ENCODE peak calls at places on chromosomes 13 and 19, in nine cellular contexts. L is stimulated activated CD4-positive, alpha-beta T cell treated with anti-CD3 and anti-CD28 coated beads, Interleukin-1b, Interleukin-23, amount 100 ng/mL, for 1 hour; F is DMS79 treated with DMSO at 0.1 percent for 48 hours; O is pancreas; W is NCI-H1417; Q is tibial nerve; I is neural crest cell; K is osteocyte; Y is Ammon's horn. Z is an unnamed sample.

GRCh38 chr19:54462072-54462712 is 1.4 kb downstream of the LENG9 start:
- DNase-seq in W (no peak), K (no peak), I (no peak), F (no peak), O (no peak), Q (no peak), L (no peak), Y (no peak), Z (peak)

GRCh38 chr13:72774019-72774418 is 7.7 kb downstream of the DIS3 start:
- DNase-seq in K (no peak), Q (no peak), L (no peak), O (no peak), I (no peak), F (no peak), Y (no peak), W (no peak), Z (no peak)

GRCh38 chr13:100363351-100363750 is 225.2 kb downstream of the GGACT start:
- DNase-seq in L (no peak), I (no peak), K (no peak), Q (no peak), W (no peak), Y (no peak), F (no peak), O (no peak), Z (peak)

GRCh38 chr13:98466634-98467236 is 110.2 kb downstream of the STK24 start:
- DNase-seq in F (no peak), O (no peak), K (no peak), Q (peak), L (peak), I (peak), W (peak), Y (no peak), Z (peak)

GRCh38 chr13:51659276-51660127 is 75.2 kb downstream of the WDFY2 start:
- DNase-seq in O (no peak), K (no peak), I (no peak), F (no peak), Q (no peak), L (no peak), Y (no peak), W (no peak), Z (no peak)

GRCh38 chr13:112188298-112188610 is 121.3 kb downstream of the SOX1 start:
- DNase-seq in W (no peak), Y (no peak), O (no peak), L (no peak), Q (no peak), K (no peak), F (no peak), I (no peak), Z (no peak)

GRCh38 chr13:105612541-105612940 is 922.9 kb downstream of the EFNB2 start:
- DNase-seq in Y (no peak), L (no peak), I (no peak), W (no peak), F (no peak), K (no peak), O (no peak), Q (no peak), Z (no peak)

GRCh38 chr13:77047649-77048343 is 20.8 kb upstream of the FBXL3 start:
- DNase-seq in I (no peak), O (no peak), F (no peak), L (no peak), W (no peak), K (no peak), Q (no peak), Y (no peak), Z (no peak)

GRCh38 chr19:13797870-13798269 is 2.6 kb downstream of the ZSWIM4 start:
- DNase-seq in K (no peak), I (no peak), Y (no peak), Q (no peak), F (no peak), W (no peak), O (no peak), L (no peak), Z (no peak)

GRCh38 chr19:17953316-17953801 is 13.5 kb upstream of the KCNN1 start:
- DNase-seq in O (no peak), Q (no peak), W (no peak), I (no peak), Y (no peak), F (no peak), L (no peak), K (no peak), Z (no peak)

GRCh38 chr13:38688674-38689073 is 1.8 kb downstream of the FREM2 start:
- DNase-seq in F (no peak), K (no peak), Y (no peak), L (no peak), W (no peak), O (no peak), Q (no peak), I (no peak), Z (no peak)

GRCh38 chr13:40552895-40553294 is 113.5 kb downstream of the FOXO1 start:
- DNase-seq in Y (no peak), I (no peak), Q (no peak), O (no peak), F (no peak), K (no peak), W (no peak), L (no peak), Z (no peak)

GRCh38 chr19:15532779-15533521 is 24.6 kb downstream of the CYP4F22 start:
- DNase-seq in O (no peak), F (no peak), Y (no peak), I (no peak), L (no peak), Q (no peak), W (no peak), K (no peak), Z (no peak)

GRCh38 chr19:6794817-6795431 is 22.4 kb downstream of the VAV1 start:
- DNase-seq in W (no peak), K (no peak), F (no peak), Y (no peak), L (no peak), Q (no peak), O (no peak), I (no peak), Z (no peak)

GRCh38 chr13:25215253-25215575 is 43.1 kb upstream of the AMER2 start:
- DNase-seq in L (no peak), F (no peak), K (no peak), O (no peak), Q (no peak), Y (no peak), W (no peak), I (no peak), Z (no peak)

GRCh38 chr13:114049026-114049425 is 75.2 kb upstream of the C13orf46 start:
- DNase-seq in L (peak), Q (no peak), I (no peak), K (no peak), W (no peak), F (no peak), O (no peak), Y (no peak), Z (no peak)

GRCh38 chr19:19094513-19094912 is 30.7 kb downstream of the SLC25A42 start:
- DNase-seq in O (no peak), Y (no peak), F (no peak), W (no peak), K (no peak), L (no peak), Q (no peak), I (no peak), Z (no peak)

GRCh38 chr13:49421391-49421790 is 22.5 kb downstream of the CAB39L start:
- DNase-seq in I (no peak), Y (no peak), F (no peak), Q (no peak), K (no peak), W (no peak), L (no peak), O (no peak), Z (peak)

GRCh38 chr13:111963031-111963430 is 103.9 kb upstream of the SOX1 start:
- DNase-seq in Q (no peak), F (no peak), L (no peak), W (no peak), O (no peak), I (no peak), K (no peak), Y (no peak), Z (no peak)

GRCh38 chr13:49441846-49442245 is 2.0 kb downstream of the CAB39L start:
- DNase-seq in W (no peak), L (no peak), O (no peak), I (no peak), K (no peak), F (no peak), Y (no peak), Q (no peak), Z (peak)

GRCh38 chr13:74134777-74135305 is 637 bp upstream of the KLF12 start:
- DNase-seq in O (peak), F (peak), L (peak), Y (no peak), K (peak), W (peak), I (peak), Q (no peak), Z (no peak)

GRCh38 chr13:75194717-75195116 is 287.3 kb downstream of the TBC1D4 start:
- DNase-seq in Q (no peak), W (no peak), K (no peak), L (no peak), O (no peak), Y (peak), I (no peak), F (no peak), Z (peak)

GRCh38 chr13:30114586-30115256 is 192.6 kb downstream of the KATNAL1 start:
- DNase-seq in I (peak), L (peak), W (peak), F (peak), Q (peak), Y (peak), K (peak), O (peak), Z (peak)

GRCh38 chr13:22055259-22055658 is 384.4 kb downstream of the FGF9 start:
- DNase-seq in F (no peak), O (no peak), W (no peak), Q (no peak), Y (no peak), L (no peak), I (no peak), K (no peak), Z (no peak)

GRCh38 chr19:53002479-53002878 is 11.2 kb upstream of the ERVV-1 start:
- DNase-seq in F (no peak), I (no peak), L (no peak), K (no peak), Q (no peak), O (no peak), Y (no peak), W (no peak), Z (no peak)

GRCh38 chr13:40940841-40941240 is 78.3 kb downstream of the ELF1 start:
- DNase-seq in I (no peak), F (no peak), K (no peak), Q (no peak), L (no peak), Y (no peak), O (no peak), W (no peak), Z (no peak)

GRCh38 chr19:44620667-44621066 is 7.3 kb downstream of the IGSF23 start:
- DNase-seq in L (no peak), Y (no peak), K (no peak), O (no peak), I (no peak), W (no peak), Q (no peak), F (no peak), Z (no peak)

GRCh38 chr19:7658219-7658686 is 10.6 kb upstream of the RETN start:
- DNase-seq in K (no peak), Q (no peak), O (no peak), W (no peak), Y (peak), L (no peak), F (peak), I (no peak), Z (no peak)

GRCh38 chr13:48559638-48560320 is 26.9 kb upstream of the RCBTB2 start:
- DNase-seq in L (no peak), K (no peak), W (no peak), O (no peak), Y (no peak), F (no peak), I (no peak), Q (no peak), Z (no peak)

GRCh38 chr13:75704194-75704941 is 68.2 kb downstream of the LMO7 start:
- DNase-seq in L (no peak), I (no peak), O (no peak), F (peak), Y (no peak), K (no peak), W (no peak), Q (no peak), Z (peak)

GRCh38 chr19:54162241-54162805 is 2.8 kb upstream of the LENG1 start:
- DNase-seq in L (peak), Q (peak), W (peak), Y (peak), I (peak), O (peak), F (peak), K (no peak), Z (peak)